ENCODE peak calls at places on chromosome 1, in six cellular contexts. N, T, H, Y, X and L are unnamed samples.

GRCh38 chr1:119772298-119772697 is 3.6 kb upstream of the HMGCS2 start:
- DNase-seq in N (no peak), T (no peak), H (no peak), Y (no peak), X (no peak), L (no peak)

GRCh38 chr1:116311756-116312691 is 61.0 kb upstream of the ATP1A1 start:
- DNase-seq in N (no peak), T (no peak), H (no peak), Y (no peak), X (no peak), L (peak; percentile 55)

GRCh38 chr1:58818991-58819390 is 35.1 kb upstream of the JUN start:
- DNase-seq in N (no peak), T (no peak), H (no peak), Y (no peak), X (no peak), L (no peak)

GRCh38 chr1:68448365-68448764 is 1.4 kb downstream of the RPE65 start:
- DNase-seq in N (no peak), T (no peak), H (no peak), Y (no peak), X (no peak), L (no peak)

GRCh38 chr1:54207287-54207686 is 7.3 kb downstream of the MRPL37 start:
- DNase-seq in N (no peak), T (no peak), H (no peak), Y (no peak), X (no peak), L (no peak)

GRCh38 chr1:38465463-38465862 is 394.1 kb downstream of the RRAGC start:
- DNase-seq in N (no peak), T (no peak), H (no peak), Y (no peak), X (no peak), L (no peak)

GRCh38 chr1:203129501-203130231 is 2.1 kb downstream of the ADORA1 start:
- DNase-seq in N (no peak), T (no peak), H (no peak), Y (peak; percentile 76), X (no peak), L (no peak)

GRCh38 chr1:233909195-233909594 is 4.7 kb downstream of the SLC35F3 start:
- DNase-seq in N (no peak), T (no peak), H (peak; percentile 94), Y (no peak), X (no peak), L (peak; percentile 97)

GRCh38 chr1:8122477-8123407 is 96.6 kb upstream of the ERRFI1 start:
- DNase-seq in N (peak; percentile 56), T (no peak), H (no peak), Y (no peak), X (peak; percentile 85), L (no peak)

GRCh38 chr1:116764906-116765862 is 11.0 kb downstream of the CD2 start:
- DNase-seq in N (no peak), T (no peak), H (no peak), Y (no peak), X (no peak), L (no peak)

GRCh38 chr1:160161965-160162705 is 10.7 kb downstream of the ATP1A4 start:
- DNase-seq in N (no peak), T (no peak), H (peak; percentile 27), Y (no peak), X (peak; percentile 22), L (no peak)

GRCh38 chr1:91124290-91124975 is 102.6 kb upstream of the ZNF644 start:
- DNase-seq in N (no peak), T (no peak), H (no peak), Y (no peak), X (no peak), L (no peak)

GRCh38 chr1:174966000-174966572 is 33.7 kb upstream of the CACYBP start:
- DNase-seq in N (no peak), T (peak; percentile 67), H (no peak), Y (no peak), X (no peak), L (no peak)

GRCh38 chr1:6462412-6463119 is 3.4 kb downstream of the TNFRSF25 start:
- DNase-seq in N (no peak), T (no peak), H (no peak), Y (no peak), X (no peak), L (no peak)

GRCh38 chr1:3981746-3982505 is 81.9 kb upstream of the C1orf174 start:
- DNase-seq in N (no peak), T (no peak), H (no peak), Y (no peak), X (no peak), L (no peak)

GRCh38 chr1:161864577-161864976 is 98.5 kb downstream of the ATF6 start:
- DNase-seq in N (peak; percentile 14), T (no peak), H (peak; percentile 13), Y (no peak), X (peak; percentile 51), L (peak; percentile 2)

GRCh38 chr1:154141240-154141639 is 13.6 kb downstream of the NUP210L start:
- DNase-seq in N (peak; percentile 35), T (peak; percentile 68), H (no peak), Y (no peak), X (peak; percentile 51), L (no peak)

GRCh38 chr1:106620521-106620954 is 435.9 kb upstream of the PRMT6 start:
- DNase-seq in N (no peak), T (no peak), H (no peak), Y (no peak), X (no peak), L (peak; percentile 96)

GRCh38 chr1:85137660-85138059 is 63.2 kb downstream of the SYDE2 start:
- DNase-seq in N (no peak), T (peak; percentile 31), H (peak; percentile 28), Y (peak; percentile 78), X (no peak), L (no peak)

GRCh38 chr1:28456078-28456477 is 49.8 kb upstream of the RCC1 start:
- DNase-seq in N (no peak), T (no peak), H (no peak), Y (no peak), X (peak; percentile 83), L (peak; percentile 37)

GRCh38 chr1:25239681-25240541 is 7.3 kb downstream of the RSRP1 start:
- DNase-seq in N (peak; percentile 91), T (peak; percentile 92), H (peak; percentile 91), Y (peak; percentile 92), X (peak; percentile 87), L (peak; percentile 92)
- H3K4me1 ChIP-seq in N (peaks cover 9% of the 10 kb centered on the region), T (peaks cover 15% of the 10 kb centered on the region), H (peaks cover 10% of the 10 kb centered on the region), Y (peaks cover 80% of the 10 kb centered on the region), X (peaks cover 4% of the 10 kb centered on the region), L (peaks cover 5% of the 10 kb centered on the region)

DNA sequence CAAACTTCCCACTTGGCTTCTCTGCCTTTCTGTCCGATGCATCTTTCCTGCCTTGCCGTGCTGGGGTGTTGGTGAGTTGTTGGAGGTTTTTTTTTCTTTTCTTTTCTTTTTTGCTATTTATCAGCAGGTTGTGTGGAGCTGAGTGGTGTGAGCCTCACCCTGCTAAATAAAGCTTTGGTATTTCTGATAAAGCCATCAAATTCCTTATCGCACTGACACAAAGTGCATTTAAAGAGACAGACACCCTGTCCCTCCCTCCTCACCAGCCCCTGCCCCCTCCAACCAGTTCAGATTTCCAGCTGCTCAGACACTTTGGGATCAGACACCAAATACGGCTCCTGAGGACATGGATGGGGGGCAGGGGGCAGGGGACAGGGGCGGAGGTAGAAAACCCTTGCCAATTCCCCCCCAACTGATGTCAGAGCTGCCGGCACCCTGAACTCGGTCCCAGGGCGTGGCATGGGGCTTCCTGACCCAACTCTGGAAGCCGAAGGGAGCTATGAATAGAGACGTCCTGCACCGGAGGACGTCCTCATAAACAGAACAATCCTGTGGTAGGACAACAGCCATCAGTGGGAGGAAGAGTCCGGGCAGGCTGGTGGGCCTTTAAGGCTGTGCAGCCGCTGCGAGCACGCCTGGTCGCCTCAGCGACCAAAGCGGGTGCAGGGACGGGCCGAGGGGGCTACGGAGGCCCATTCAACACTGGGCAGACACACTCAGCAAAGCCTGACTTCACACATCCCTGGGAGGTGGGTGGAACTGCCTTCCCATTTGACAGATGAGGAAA is 79.0 kb downstream of the CASZ1 start:
- DNase-seq in N (no peak), T (no peak), H (no peak), Y (peak; percentile 45), X (no peak), L (no peak)
- H3K4me1 ChIP-seq in N (peaks cover 7% of the 10 kb centered on the region), T (peaks cover 10% of the 10 kb centered on the region), H (peaks cover 4% of the 10 kb centered on the region), Y (peaks cover 93% of the 10 kb centered on the region), X (no peaks in the 10 kb centered on the region), L (no peaks in the 10 kb centered on the region)

DNA sequence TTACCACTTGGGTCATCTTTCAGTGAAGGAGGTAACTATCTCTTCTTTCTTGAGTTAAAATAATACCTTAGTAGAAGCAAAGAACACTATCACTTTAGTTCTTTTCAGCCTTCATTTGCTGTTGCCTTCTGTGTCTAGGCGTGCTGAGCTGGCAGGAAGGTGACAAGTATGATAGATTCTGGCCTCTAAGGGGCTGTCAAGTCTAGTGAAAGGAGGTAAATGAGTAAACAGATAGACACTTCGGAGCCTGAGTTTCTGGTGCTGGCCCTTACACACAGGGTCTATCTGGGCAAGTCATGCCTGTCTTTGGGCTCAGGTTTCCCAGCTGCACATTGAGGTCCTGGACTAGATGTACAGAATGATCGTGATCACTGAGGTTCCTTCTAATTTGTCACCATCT is 89.3 kb downstream of the ROR1 start:
- DNase-seq in N (no peak), T (no peak), H (no peak), Y (no peak), X (no peak), L (no peak)
- H3K4me1 ChIP-seq in N (peaks cover 6% of the 10 kb centered on the region), T (no peaks in the 10 kb centered on the region), H (peaks cover 28% of the 10 kb centered on the region), Y (peaks cover 66% of the 10 kb centered on the region), X (no peaks in the 10 kb centered on the region), L (peaks cover 16% of the 10 kb centered on the region)

GRCh38 chr1:100302756-100303155 is 36.7 kb downstream of the RTCA start:
- DNase-seq in N (no peak), T (no peak), H (no peak), Y (no peak), X (no peak), L (no peak)

GRCh38 chr1:100306735-100307313 is 40.8 kb downstream of the RTCA start:
- DNase-seq in N (no peak), T (no peak), H (no peak), Y (no peak), X (no peak), L (no peak)

GRCh38 chr1:100305954-100306353 is 39.9 kb downstream of the RTCA start:
- DNase-seq in N (no peak), T (no peak), H (no peak), Y (no peak), X (no peak), L (no peak)

GRCh38 chr1:100304921-100305320 is 38.9 kb downstream of the RTCA start:
- DNase-seq in N (no peak), T (no peak), H (no peak), Y (no peak), X (no peak), L (no peak)

GRCh38 chr1:100304227-100304626 is 38.2 kb downstream of the RTCA start:
- DNase-seq in N (no peak), T (no peak), H (no peak), Y (no peak), X (no peak), L (no peak)
- H3K4me1 ChIP-seq in N (no peaks in the 10 kb centered on the region), T (no peaks in the 10 kb centered on the region), H (no peaks in the 10 kb centered on the region), Y (no peaks in the 10 kb centered on the region), X (no peaks in the 10 kb centered on the region), L (no peaks in the 10 kb centered on the region)

GRCh38 chr1:166813508-166814223 is 25.6 kb upstream of the POGK start:
- DNase-seq in N (no peak), T (no peak), H (no peak), Y (no peak), X (no peak), L (no peak)
- H3K4me1 ChIP-seq in N (no peaks in the 10 kb centered on the region), T (no peaks in the 10 kb centered on the region), H (no peaks in the 10 kb centered on the region), Y (peaks cover 14% of the 10 kb centered on the region), X (no peaks in the 10 kb centered on the region), L (no peaks in the 10 kb centered on the region)

GRCh38 chr1:151840421-151840820 is 801 bp upstream of the C2CD4D start:
- DNase-seq in N (no peak), T (no peak), H (no peak), Y (no peak), X (no peak), L (no peak)
- H3K4me1 ChIP-seq in N (peaks cover 7% of the 10 kb centered on the region), T (peaks cover 19% of the 10 kb centered on the region), H (peaks cover 3% of the 10 kb centered on the region), Y (peaks cover 28% of the 10 kb centered on the region), X (no peaks in the 10 kb centered on the region), L (peaks cover 32% of the 10 kb centered on the region)